ENCODE peak calls at places on chromosomes 7 and 10, in five cellular contexts. Y is A549, I is K562, T is GM12878, R is HepG2. G is an unnamed sample.

GRCh38 chr10:35386594-35387174 is 50.4 kb downstream of the CCNY start:
- DNase-seq in Y (no peak), I (peak), T (no peak), R (peak), G (no peak)

GRCh38 chr10:71161429-71161828 is 50.9 kb upstream of the UNC5B start:
- DNase-seq in Y (no peak), I (no peak), T (no peak), R (no peak), G (no peak)

GRCh38 chr10:52438119-52438518 is 124.0 kb downstream of the DKK1 start:
- DNase-seq in Y (no peak), I (no peak), T (no peak), R (no peak), G (no peak)

GRCh38 chr10:78471723-78472541 is 438.3 kb downstream of the RPS24 start:
- DNase-seq in Y (no peak), I (no peak), T (no peak), R (peak), G (no peak)

GRCh38 chr10:62614389-62615157 is 189.9 kb upstream of the ADO start:
- DNase-seq in Y (no peak), I (no peak), T (peak), R (no peak), G (no peak)

GRCh38 chr10:89869180-89869579 is 167.8 kb downstream of the KIF20B start:
- DNase-seq in Y (no peak), I (no peak), T (no peak), R (no peak), G (no peak)

GRCh38 chr7:157547611-157548010 is 210.8 kb downstream of the DNAJB6 start:
- DNase-seq in Y (no peak), I (no peak), T (no peak), R (no peak), G (no peak)

GRCh38 chr7:47601881-47602249 is 20.0 kb upstream of the TNS3 start:
- DNase-seq in Y (no peak), I (no peak), T (no peak), R (peak), G (no peak)

GRCh38 chr10:112639291-112639690 is 192.3 kb downstream of the VTI1A start:
- DNase-seq in Y (no peak), I (no peak), T (no peak), R (no peak), G (no peak)

GRCh38 chr10:17349717-17350116 is 104.7 kb downstream of the ST8SIA6 start:
- DNase-seq in Y (no peak), I (no peak), T (no peak), R (no peak), G (no peak)

GRCh38 chr7:47757946-47758371 is 176.0 kb upstream of the TNS3 start:
- DNase-seq in Y (no peak), I (no peak), T (no peak), R (no peak), G (no peak)

GRCh38 chr7:140316165-140316661 is 82.1 kb downstream of the SLC37A3 start:
- DNase-seq in Y (peak), I (no peak), T (no peak), R (no peak), G (no peak)

GRCh38 chr7:3682028-3682712 is 381.1 kb downstream of the SDK1 start:
- DNase-seq in Y (no peak), I (no peak), T (no peak), R (peak), G (no peak)

GRCh38 chr10:107031981-107032699 is 132.4 kb downstream of the SORCS1 start:
- DNase-seq in Y (no peak), I (peak), T (no peak), R (no peak), G (no peak)

GRCh38 chr7:47576909-47577255 is 5.0 kb downstream of the TNS3 start:
- DNase-seq in Y (no peak), I (no peak), T (no peak), R (no peak), G (no peak)

GRCh38 chr7:12403287-12404181 is at the start of gene VWDE:
- DNase-seq in Y (peak), I (peak), T (no peak), R (no peak), G (peak)

GRCh38 chr10:73999703-74000102 is 1.8 kb downstream of the VCL start:
- DNase-seq in Y (no peak), I (no peak), T (no peak), R (peak), G (no peak)

GRCh38 chr10:99595770-99596465 is 24.3 kb downstream of the SLC25A28 start:
- DNase-seq in Y (no peak), I (no peak), T (no peak), R (no peak), G (no peak)

GRCh38 chr7:105295626-105296352 is 92.9 kb downstream of the SRPK2 start:
- DNase-seq in Y (no peak), I (no peak), T (no peak), R (no peak), G (no peak)

GRCh38 chr10:101770331-101771215 is 5.3 kb downstream of the FGF8 start:
- DNase-seq in Y (no peak), I (no peak), T (no peak), R (no peak), G (no peak)

GRCh38 chr7:66500087-66500486 is 128.6 kb upstream of the KCTD7 start:
- DNase-seq in Y (no peak), I (peak), T (no peak), R (peak), G (no peak)
- TF ChIP-seq MAX in Y (no peak), I (no peak), T (no peak), R (no peak), G (no peak)

DNA sequence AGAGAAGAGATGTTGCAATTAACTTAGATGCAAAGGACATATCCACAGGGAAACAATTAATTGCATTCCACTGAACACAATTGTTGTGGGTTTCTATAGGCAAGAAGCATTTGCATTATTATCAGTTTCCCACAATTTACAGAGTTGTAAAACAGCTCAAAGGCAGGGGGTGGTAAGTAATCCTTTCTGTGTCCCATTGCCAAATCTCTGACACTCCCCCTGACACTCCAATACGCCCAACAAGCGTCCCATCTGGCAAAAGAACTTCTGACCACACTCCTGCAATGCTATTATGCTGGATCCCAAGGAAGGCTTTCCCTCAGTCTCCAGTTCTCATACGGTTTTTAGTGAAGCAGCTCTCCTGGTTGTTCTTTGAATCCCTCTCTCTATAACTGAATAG is 179.8 kb downstream of the CXCL12 start:
- DNase-seq in Y (no peak), I (no peak), T (no peak), R (no peak), G (no peak)
- TF ChIP-seq ESRRA in Y (no peak), I (no peak), T (no peak), R (no peak), G (no peak)

DNA sequence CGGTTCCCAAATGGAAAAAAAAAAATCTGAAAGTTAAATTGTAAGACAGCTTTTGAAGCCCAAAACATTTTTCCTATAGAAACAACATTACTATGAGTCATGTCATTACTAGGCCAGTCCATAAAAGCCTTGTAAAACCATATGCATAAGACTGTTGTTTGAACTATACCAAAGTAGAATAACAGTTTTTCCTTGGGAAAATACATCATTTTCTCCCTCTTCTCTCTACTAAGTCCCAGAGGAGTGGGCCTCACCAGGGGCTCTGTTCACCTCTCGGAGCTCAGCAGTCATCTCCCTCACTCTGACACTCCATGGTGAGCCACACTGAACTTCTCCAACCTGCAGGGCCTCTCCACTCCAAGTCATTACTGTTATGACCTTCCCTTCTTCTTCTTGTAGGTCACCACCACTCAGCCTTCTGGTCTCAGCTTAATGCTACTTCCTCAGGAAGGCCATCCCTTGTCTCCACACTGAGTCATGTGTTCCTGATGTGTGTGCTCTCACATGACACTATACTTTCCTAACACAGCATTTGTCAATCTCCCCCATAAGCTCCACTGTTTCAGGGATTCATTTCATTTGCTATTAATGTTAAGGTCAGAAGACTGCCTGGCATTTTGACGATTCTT is 32.5 kb downstream of the ZNF438 start:
- DNase-seq in Y (no peak), I (no peak), T (no peak), R (no peak), G (no peak)
- TF ChIP-seq MAX in Y (no peak), I (no peak), T (no peak), R (no peak), G (no peak)

DNA sequence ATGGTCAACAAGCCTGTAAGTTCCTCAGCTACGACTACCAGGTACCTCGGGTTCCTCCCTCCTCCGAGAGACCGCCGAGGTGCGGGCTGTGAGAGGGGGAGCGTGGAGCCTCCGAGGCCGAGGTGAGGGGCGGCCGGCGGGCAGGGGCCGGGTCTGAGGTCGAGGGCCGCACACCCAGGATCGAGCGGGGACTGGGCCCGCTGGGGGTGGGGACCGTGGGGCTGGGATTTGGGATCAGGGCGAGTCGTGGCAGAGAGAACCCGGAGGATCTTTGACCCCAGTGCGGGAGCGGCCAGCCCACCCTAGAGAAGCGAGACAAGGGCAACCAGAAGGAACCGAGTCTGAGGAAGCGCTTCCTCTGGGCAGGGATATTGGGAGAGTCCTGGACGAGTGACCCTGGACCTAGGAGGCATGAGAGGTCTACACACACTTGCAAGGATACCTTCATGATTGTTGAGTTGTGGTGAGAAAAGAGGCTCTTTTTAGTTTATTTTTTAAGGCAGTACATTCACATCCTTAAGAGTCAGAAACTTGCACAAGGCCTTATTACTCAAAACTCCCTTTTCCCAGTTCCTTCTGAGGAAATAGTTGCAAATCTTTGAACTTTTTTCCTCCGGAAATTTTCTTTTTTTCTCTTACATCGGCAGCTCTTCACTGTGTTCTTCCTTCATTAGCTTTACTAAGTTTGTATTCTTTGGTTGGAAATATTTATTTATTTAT is 390 bp downstream of the ZNF487 start:
- DNase-seq in Y (peak), I (peak), T (no peak), R (no peak), G (no peak)
- TF ChIP-seq ESRRA in Y (no peak), I (no peak), T (no peak), R (no peak), G (no peak)

DNA sequence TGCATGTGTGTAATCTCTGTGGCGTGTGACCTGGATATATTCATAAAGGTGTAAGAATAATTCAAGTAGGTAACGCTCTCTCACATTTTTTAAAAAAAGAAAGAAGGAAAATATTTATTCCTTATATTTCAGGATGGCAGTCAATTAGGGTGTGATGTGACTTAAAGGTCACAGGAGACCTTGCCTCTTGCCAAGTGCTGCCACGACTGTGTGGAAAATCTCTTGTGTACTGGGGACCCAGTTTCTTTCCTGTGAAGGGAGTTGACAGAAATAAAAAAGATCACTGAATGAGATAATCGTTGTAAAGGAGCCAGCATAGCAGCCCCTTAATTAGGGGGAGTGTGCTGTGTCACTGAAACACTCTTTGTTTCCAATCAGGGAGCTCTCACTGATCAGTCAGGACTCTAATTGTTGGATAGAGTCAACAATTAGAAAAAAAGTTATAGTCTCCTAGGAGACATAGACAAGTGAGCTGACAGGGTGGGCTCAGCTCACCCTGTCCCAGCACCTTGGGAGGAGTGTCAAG is 31.1 kb downstream of the PTPRE start:
- DNase-seq in Y (no peak), I (no peak), T (no peak), R (no peak), G (no peak)
- TF ChIP-seq MAX in Y (no peak), I (no peak), T (no peak), R (no peak), G (no peak)

GRCh38 chr10:97279121-97279815 is 13.2 kb downstream of the ARHGAP19 start:
- DNase-seq in Y (no peak), I (no peak), T (no peak), R (peak), G (no peak)

GRCh38 chr10:97274828-97275227 is 17.6 kb downstream of the ARHGAP19 start:
- DNase-seq in Y (no peak), I (no peak), T (no peak), R (no peak), G (no peak)

GRCh38 chr10:97277551-97277950 is 14.9 kb downstream of the ARHGAP19 start:
- DNase-seq in Y (no peak), I (no peak), T (no peak), R (no peak), G (no peak)

GRCh38 chr10:97280783-97281182 is 11.7 kb downstream of the ARHGAP19 start:
- DNase-seq in Y (no peak), I (no peak), T (no peak), R (no peak), G (no peak)

DNA sequence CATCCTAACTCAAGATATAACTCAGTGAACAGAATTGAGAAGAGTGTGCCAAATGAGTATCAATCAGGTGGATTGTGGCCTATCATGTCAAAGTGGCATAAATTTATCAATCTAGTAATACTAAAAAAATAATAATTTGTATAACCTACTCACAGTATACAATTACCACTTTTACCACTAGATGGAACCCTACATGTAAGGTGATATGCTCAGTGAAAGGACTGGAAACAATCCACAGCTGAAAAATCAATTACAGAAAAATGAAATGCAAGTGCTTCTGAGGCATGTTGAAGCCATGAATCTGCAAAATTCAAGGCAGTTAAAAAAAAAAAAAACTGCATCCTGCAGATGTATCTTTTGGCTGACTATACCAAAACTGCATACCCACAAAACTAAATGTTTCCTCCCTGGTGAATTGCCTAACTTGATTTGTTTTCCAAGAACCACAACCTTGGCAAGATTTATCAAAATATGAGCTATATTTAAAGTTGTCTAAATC is 13.9 kb downstream of the ARHGAP19 start:
- DNase-seq in Y (peak), I (peak), T (no peak), R (peak), G (no peak)
- TF ChIP-seq ESRRA in Y (no peak), I (no peak), T (no peak), R (no peak), G (no peak)

GRCh38 chr10:76998451-76998850 is 639.2 kb downstream of the KCNMA1 start:
- DNase-seq in Y (no peak), I (no peak), T (no peak), R (no peak), G (no peak)
- TF ChIP-seq MAX in Y (no peak), I (no peak), T (no peak), R (no peak), G (no peak)

GRCh38 chr7:106779877-106780276 is 85.2 kb upstream of the PIK3CG start:
- DNase-seq in Y (peak), I (peak), T (no peak), R (peak), G (peak)
- TF ChIP-seq ESRRA in Y (no peak), I (peak), T (no peak), R (no peak), G (no peak)